ENCODE peak calls at places on chromosomes 2 and 18, in six cellular contexts. A is right atrium auricular region, D is Peyer's patch, J is lower lobe of right lung, I is endodermal cell, L is uterus. W is an unnamed sample.

GRCh38 chr2:174587607-174588006 is 10.0 kb downstream of the WIPF1 start:
- DNase-seq in I (no peak), L (no peak), A (no peak), J (no peak), D (no peak), W (no peak)

GRCh38 chr2:1454346-1454745 is 41.1 kb downstream of the TPO start:
- DNase-seq in I (no peak), A (no peak), J (no peak), L (no peak), D (no peak), W (no peak)

GRCh38 chr18:8140841-8141501 is 468.3 kb upstream of the RAB12 start:
- DNase-seq in J (no peak), I (peak; percentile 48), D (no peak), L (peak; percentile 73), A (peak; percentile 66), W (no peak)

GRCh38 chr2:166170356-166170755 is 42.5 kb upstream of the SCN1A start:
- DNase-seq in I (no peak), J (no peak), A (no peak), D (no peak), L (no peak), W (no peak)

GRCh38 chr2:236730393-236730792 is 160.8 kb downstream of the ACKR3 start:
- DNase-seq in L (no peak), J (no peak), D (no peak), I (no peak), A (no peak), W (no peak)

GRCh38 chr2:235577404-235578330 is 83.8 kb downstream of the AGAP1 start:
- DNase-seq in A (peak; percentile 63), D (no peak), J (no peak), I (no peak), L (no peak), W (no peak)

GRCh38 chr2:8511868-8512612 is 169.8 kb upstream of the ID2 start:
- DNase-seq in J (peak; percentile 7), D (no peak), L (no peak), A (no peak), I (no peak), W (no peak)

GRCh38 chr2:14616342-14616741 is 16.2 kb upstream of the LRATD1 start:
- DNase-seq in L (no peak), D (peak; percentile 55), I (no peak), A (no peak), J (no peak), W (no peak)

GRCh38 chr2:229884775-229885699 is 36.8 kb downstream of the TRIP12 start:
- DNase-seq in A (no peak), J (no peak), D (no peak), L (no peak), I (no peak), W (no peak)

GRCh38 chr18:28002841-28003240 is 174.1 kb downstream of the CDH2 start:
- DNase-seq in I (no peak), A (no peak), D (no peak), L (no peak), J (no peak), W (no peak)
- H3K27ac ChIP-seq in I (no peak overlapping the region), A (peak overlapping the region; percentile 58), D (no peak overlapping the region), L (no peak overlapping the region), J (no peak overlapping the region), W (no peak overlapping the region)

GRCh38 chr2:206253125-206253787 is 21.2 kb upstream of the ZDBF2 start:
- DNase-seq in D (no peak), A (no peak), L (no peak), I (peak; percentile 57), J (no peak), W (no peak)

GRCh38 chr2:206245178-206245778 is 29.2 kb upstream of the ZDBF2 start:
- DNase-seq in A (no peak), D (no peak), J (no peak), L (no peak), I (no peak), W (no peak)

GRCh38 chr2:206255003-206255402 is 19.5 kb upstream of the ZDBF2 start:
- DNase-seq in J (no peak), A (no peak), I (peak; percentile 87), L (no peak), D (no peak), W (no peak)

GRCh38 chr2:206250041-206250897 is 24.2 kb upstream of the ZDBF2 start:
- DNase-seq in L (no peak), I (peak; percentile 78), A (no peak), J (no peak), D (no peak), W (no peak)
- TF ChIP-seq CTCF in L (no peak), I (no peak), A (no peak), J (no peak), D (no peak), W (no peak)

DNA sequence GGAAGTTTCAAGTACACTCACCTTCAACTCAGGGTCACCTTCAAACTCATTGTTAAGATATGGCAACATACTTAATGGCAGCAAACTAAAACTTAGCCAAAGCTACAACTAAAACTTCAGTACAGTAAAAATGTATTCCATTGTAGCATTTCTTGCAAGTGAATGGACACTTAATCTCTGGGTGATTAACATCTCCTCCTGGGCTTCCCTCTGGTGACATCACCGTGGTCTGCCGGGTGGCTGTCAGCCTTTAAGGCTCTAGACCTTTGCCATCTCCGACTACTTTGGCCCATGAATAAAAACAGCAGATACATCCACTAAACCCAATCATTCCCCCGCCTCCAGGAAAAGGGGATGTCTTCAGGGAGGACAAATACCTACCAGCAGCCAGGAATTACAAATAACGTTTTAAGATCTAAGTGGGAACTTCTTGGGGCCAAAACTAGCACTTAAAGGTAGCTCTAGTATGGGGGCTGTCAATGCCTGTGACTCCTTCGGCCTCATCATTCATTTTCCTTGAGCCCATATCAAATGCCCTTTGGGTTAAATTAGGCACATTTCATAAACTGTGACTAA is 1.2 kb downstream of the TFCP2L1 start:
- DNase-seq in D (no peak), I (no peak), J (no peak), A (no peak), L (no peak), W (no peak)
- H3K27me3 ChIP-seq in D (no peaks in the 10 kb centered on the region), I (peaks cover 42% of the 10 kb centered on the region), J (peaks cover 18% of the 10 kb centered on the region), A (no peaks in the 10 kb centered on the region), L (no peaks in the 10 kb centered on the region), W (peaks cover 25% of the 10 kb centered on the region)

DNA sequence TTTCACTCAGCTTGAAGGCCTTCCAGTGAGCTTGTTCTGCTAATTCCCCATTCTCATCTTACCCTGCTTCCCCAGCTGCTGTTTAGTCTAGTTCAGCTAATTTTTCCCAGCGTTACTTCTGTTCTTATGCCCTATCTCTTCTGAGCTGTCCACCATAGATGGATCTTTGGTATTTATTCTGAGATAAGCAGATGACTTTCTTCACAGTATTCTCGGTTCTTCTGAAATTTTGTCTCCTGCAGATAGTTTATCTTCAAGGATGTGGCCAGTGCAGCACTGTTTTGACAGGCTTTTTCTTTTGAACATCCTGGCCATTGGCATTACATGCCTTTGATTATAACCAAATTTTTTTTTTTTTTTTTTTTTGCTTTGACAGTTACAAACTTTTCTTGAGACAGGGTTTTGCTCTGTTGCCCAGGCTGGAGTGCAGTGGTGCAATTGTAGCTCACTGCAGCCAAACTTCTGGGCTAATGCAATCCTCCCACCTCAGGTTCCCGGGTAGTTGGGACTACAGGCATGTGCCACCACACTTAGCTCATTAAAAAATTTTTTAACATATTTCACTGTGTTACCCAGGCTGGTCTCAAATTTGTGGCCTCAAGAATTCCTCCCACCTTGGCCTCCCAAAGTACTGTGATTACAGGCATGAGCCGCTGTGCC is 134.3 kb downstream of the WDSUB1 start:
- DNase-seq in I (no peak), L (no peak), J (no peak), A (no peak), D (no peak), W (no peak)
- H3K27ac ChIP-seq in I (no peak overlapping the region), L (no peak overlapping the region), J (peak overlapping the region; percentile 47), A (no peak overlapping the region), D (peak overlapping the region; percentile 41), W (no peak overlapping the region)